ENCODE peak calls at places on chromosomes 13 and 19, in seven cellular contexts. One of them, this sample, is unnamed.

GRCh38 chr13:19713186-19713965 is 69.4 kb downstream of the PSPC1 start:
- DNase-seq in AG09309: peak
- DNase-seq in kidney epithelial cell: peak
- DNase-seq in HFF-Myc: peak
- DNase-seq in activated CD8-positive, alpha-beta T cell treated with anti-CD3 and anti-CD28 coated beads for 36 hours: peak
- DNase-seq in breast epithelium: no peak
- DNase-seq in thoracic aorta: no peak
- DNase-seq in this sample: no peak

GRCh38 chr13:31225180-31225579 is 25.4 kb downstream of the B3GLCT start:
- DNase-seq in thoracic aorta: no peak
- DNase-seq in breast epithelium: no peak
- DNase-seq in HFF-Myc: no peak
- DNase-seq in AG09309: no peak
- DNase-seq in kidney epithelial cell: no peak
- DNase-seq in activated CD8-positive, alpha-beta T cell treated with anti-CD3 and anti-CD28 coated beads for 36 hours: no peak
- DNase-seq in this sample: no peak

GRCh38 chr13:44879452-44880058 is 109.7 kb downstream of the NUFIP1 start:
- DNase-seq in thoracic aorta: no peak
- DNase-seq in kidney epithelial cell: no peak
- DNase-seq in breast epithelium: no peak
- DNase-seq in AG09309: no peak
- DNase-seq in activated CD8-positive, alpha-beta T cell treated with anti-CD3 and anti-CD28 coated beads for 36 hours: peak
- DNase-seq in HFF-Myc: no peak
- DNase-seq in this sample: peak

GRCh38 chr19:17183271-17183757 is 31.8 kb upstream of the USE1 start:
- DNase-seq in AG09309: no peak
- DNase-seq in thoracic aorta: no peak
- DNase-seq in breast epithelium: no peak
- DNase-seq in activated CD8-positive, alpha-beta T cell treated with anti-CD3 and anti-CD28 coated beads for 36 hours: peak
- DNase-seq in kidney epithelial cell: no peak
- DNase-seq in HFF-Myc: no peak
- DNase-seq in this sample: no peak

GRCh38 chr13:79966039-79966438 is 374.9 kb downstream of the SPRY2 start:
- DNase-seq in thoracic aorta: no peak
- DNase-seq in breast epithelium: no peak
- DNase-seq in HFF-Myc: no peak
- DNase-seq in kidney epithelial cell: no peak
- DNase-seq in activated CD8-positive, alpha-beta T cell treated with anti-CD3 and anti-CD28 coated beads for 36 hours: no peak
- DNase-seq in AG09309: no peak
- DNase-seq in this sample: no peak

GRCh38 chr13:75135325-75135825 is 346.6 kb downstream of the TBC1D4 start:
- DNase-seq in activated CD8-positive, alpha-beta T cell treated with anti-CD3 and anti-CD28 coated beads for 36 hours: no peak
- DNase-seq in AG09309: peak
- DNase-seq in thoracic aorta: no peak
- DNase-seq in kidney epithelial cell: peak
- DNase-seq in HFF-Myc: peak
- DNase-seq in breast epithelium: no peak
- DNase-seq in this sample: no peak

GRCh38 chr13:89113744-89114143 is 1442.6 kb downstream of the SLITRK5 start:
- DNase-seq in breast epithelium: no peak
- DNase-seq in AG09309: no peak
- DNase-seq in activated CD8-positive, alpha-beta T cell treated with anti-CD3 and anti-CD28 coated beads for 36 hours: no peak
- DNase-seq in thoracic aorta: no peak
- DNase-seq in HFF-Myc: no peak
- DNase-seq in kidney epithelial cell: no peak
- DNase-seq in this sample: no peak

GRCh38 chr13:31250435-31250834 is 50.7 kb downstream of the B3GLCT start:
- DNase-seq in thoracic aorta: no peak
- DNase-seq in kidney epithelial cell: no peak
- DNase-seq in breast epithelium: no peak
- DNase-seq in AG09309: no peak
- DNase-seq in activated CD8-positive, alpha-beta T cell treated with anti-CD3 and anti-CD28 coated beads for 36 hours: no peak
- DNase-seq in HFF-Myc: no peak
- DNase-seq in this sample: no peak

GRCh38 chr19:46478356-46478986 is 7.1 kb upstream of the PNMA8A start:
- DNase-seq in HFF-Myc: no peak
- DNase-seq in kidney epithelial cell: no peak
- DNase-seq in AG09309: no peak
- DNase-seq in activated CD8-positive, alpha-beta T cell treated with anti-CD3 and anti-CD28 coated beads for 36 hours: peak
- DNase-seq in breast epithelium: no peak
- DNase-seq in thoracic aorta: no peak
- DNase-seq in this sample: no peak

GRCh38 chr19:38360351-38360750 is 14.0 kb upstream of the PSMD8 start:
- DNase-seq in kidney epithelial cell: no peak
- DNase-seq in AG09309: no peak
- DNase-seq in breast epithelium: no peak
- DNase-seq in activated CD8-positive, alpha-beta T cell treated with anti-CD3 and anti-CD28 coated beads for 36 hours: no peak
- DNase-seq in thoracic aorta: no peak
- DNase-seq in HFF-Myc: no peak
- DNase-seq in this sample: no peak

GRCh38 chr19:460877-461609 is at the start of gene SHC2:
- DNase-seq in activated CD8-positive, alpha-beta T cell treated with anti-CD3 and anti-CD28 coated beads for 36 hours: no peak
- DNase-seq in breast epithelium: no peak
- DNase-seq in thoracic aorta: no peak
- DNase-seq in HFF-Myc: no peak
- DNase-seq in AG09309: no peak
- DNase-seq in kidney epithelial cell: no peak
- DNase-seq in this sample: no peak

GRCh38 chr13:36345438-36346221 is 564 bp downstream of the SPART start:
- DNase-seq in thoracic aorta: peak
- DNase-seq in AG09309: peak
- DNase-seq in breast epithelium: peak
- DNase-seq in activated CD8-positive, alpha-beta T cell treated with anti-CD3 and anti-CD28 coated beads for 36 hours: peak
- DNase-seq in HFF-Myc: no peak
- DNase-seq in kidney epithelial cell: peak
- DNase-seq in this sample: peak

GRCh38 chr19:35153701-35154534 is 617 bp upstream of the FXYD5 start:
- DNase-seq in breast epithelium: no peak
- DNase-seq in AG09309: no peak
- DNase-seq in kidney epithelial cell: no peak
- DNase-seq in HFF-Myc: no peak
- DNase-seq in thoracic aorta: no peak
- DNase-seq in activated CD8-positive, alpha-beta T cell treated with anti-CD3 and anti-CD28 coated beads for 36 hours: peak
- DNase-seq in this sample: peak

GRCh38 chr13:106103779-106104178 is 431.7 kb downstream of the EFNB2 start:
- DNase-seq in activated CD8-positive, alpha-beta T cell treated with anti-CD3 and anti-CD28 coated beads for 36 hours: no peak
- DNase-seq in breast epithelium: no peak
- DNase-seq in thoracic aorta: no peak
- DNase-seq in HFF-Myc: no peak
- DNase-seq in AG09309: peak
- DNase-seq in kidney epithelial cell: no peak
- DNase-seq in this sample: no peak

GRCh38 chr19:44820648-44821609 is 12.0 kb downstream of the BCAM start:
- DNase-seq in activated CD8-positive, alpha-beta T cell treated with anti-CD3 and anti-CD28 coated beads for 36 hours: no peak
- DNase-seq in breast epithelium: no peak
- DNase-seq in kidney epithelial cell: no peak
- DNase-seq in HFF-Myc: no peak
- DNase-seq in AG09309: no peak
- DNase-seq in thoracic aorta: peak
- DNase-seq in this sample: no peak
- TF ChIP-seq CTCF in activated CD8-positive, alpha-beta T cell treated with anti-CD3 and anti-CD28 coated beads for 36 hours: no peak
- TF ChIP-seq CTCF in breast epithelium: no peak
- TF ChIP-seq CTCF in kidney epithelial cell: no peak
- TF ChIP-seq CTCF in HFF-Myc: no peak
- TF ChIP-seq CTCF in AG09309: no peak
- TF ChIP-seq CTCF in thoracic aorta: peak
- TF ChIP-seq CTCF in this sample: no peak

GRCh38 chr19:42942187-42942789 is 5.3 kb upstream of the PSG7 start:
- DNase-seq in AG09309: no peak
- DNase-seq in kidney epithelial cell: no peak
- DNase-seq in thoracic aorta: no peak
- DNase-seq in activated CD8-positive, alpha-beta T cell treated with anti-CD3 and anti-CD28 coated beads for 36 hours: peak
- DNase-seq in breast epithelium: no peak
- DNase-seq in HFF-Myc: no peak
- DNase-seq in this sample: no peak
- TF ChIP-seq CTCF in AG09309: peak
- TF ChIP-seq CTCF in kidney epithelial cell: peak
- TF ChIP-seq CTCF in thoracic aorta: no peak
- TF ChIP-seq CTCF in activated CD8-positive, alpha-beta T cell treated with anti-CD3 and anti-CD28 coated beads for 36 hours: peak
- TF ChIP-seq CTCF in breast epithelium: no peak
- TF ChIP-seq CTCF in HFF-Myc: peak
- TF ChIP-seq CTCF in this sample: no peak

GRCh38 chr19:29635963-29636362 is 29.3 kb upstream of the PLEKHF1 start:
- DNase-seq in activated CD8-positive, alpha-beta T cell treated with anti-CD3 and anti-CD28 coated beads for 36 hours: no peak
- DNase-seq in AG09309: no peak
- DNase-seq in kidney epithelial cell: no peak
- DNase-seq in breast epithelium: no peak
- DNase-seq in HFF-Myc: no peak
- DNase-seq in thoracic aorta: no peak
- DNase-seq in this sample: no peak
- TF ChIP-seq CTCF in activated CD8-positive, alpha-beta T cell treated with anti-CD3 and anti-CD28 coated beads for 36 hours: no peak
- TF ChIP-seq CTCF in AG09309: no peak
- TF ChIP-seq CTCF in kidney epithelial cell: no peak
- TF ChIP-seq CTCF in breast epithelium: no peak
- TF ChIP-seq CTCF in HFF-Myc: no peak
- TF ChIP-seq CTCF in thoracic aorta: no peak
- TF ChIP-seq CTCF in this sample: no peak

GRCh38 chr13:33487575-33488243 is 202.2 kb upstream of the STARD13 start:
- DNase-seq in activated CD8-positive, alpha-beta T cell treated with anti-CD3 and anti-CD28 coated beads for 36 hours: no peak
- DNase-seq in HFF-Myc: no peak
- DNase-seq in AG09309: no peak
- DNase-seq in thoracic aorta: no peak
- DNase-seq in breast epithelium: no peak
- DNase-seq in kidney epithelial cell: no peak
- DNase-seq in this sample: peak

GRCh38 chr13:33489563-33489962 is 204.0 kb upstream of the STARD13 start:
- DNase-seq in HFF-Myc: no peak
- DNase-seq in activated CD8-positive, alpha-beta T cell treated with anti-CD3 and anti-CD28 coated beads for 36 hours: no peak
- DNase-seq in kidney epithelial cell: no peak
- DNase-seq in thoracic aorta: no peak
- DNase-seq in AG09309: no peak
- DNase-seq in breast epithelium: no peak
- DNase-seq in this sample: no peak

GRCh38 chr13:33493672-33494365 is 208.3 kb upstream of the STARD13 start:
- DNase-seq in activated CD8-positive, alpha-beta T cell treated with anti-CD3 and anti-CD28 coated beads for 36 hours: no peak
- DNase-seq in HFF-Myc: no peak
- DNase-seq in thoracic aorta: no peak
- DNase-seq in AG09309: no peak
- DNase-seq in kidney epithelial cell: no peak
- DNase-seq in breast epithelium: no peak
- DNase-seq in this sample: no peak

GRCh38 chr13:33494596-33495214 is 209.2 kb upstream of the STARD13 start:
- DNase-seq in kidney epithelial cell: peak
- DNase-seq in HFF-Myc: peak
- DNase-seq in activated CD8-positive, alpha-beta T cell treated with anti-CD3 and anti-CD28 coated beads for 36 hours: peak
- DNase-seq in thoracic aorta: no peak
- DNase-seq in AG09309: no peak
- DNase-seq in breast epithelium: no peak
- DNase-seq in this sample: no peak

GRCh38 chr13:33490461-33491327 is 205.1 kb upstream of the STARD13 start:
- DNase-seq in thoracic aorta: no peak
- DNase-seq in AG09309: no peak
- DNase-seq in breast epithelium: no peak
- DNase-seq in activated CD8-positive, alpha-beta T cell treated with anti-CD3 and anti-CD28 coated beads for 36 hours: no peak
- DNase-seq in kidney epithelial cell: no peak
- DNase-seq in HFF-Myc: no peak
- DNase-seq in this sample: no peak
- TF ChIP-seq CTCF in thoracic aorta: no peak
- TF ChIP-seq CTCF in AG09309: no peak
- TF ChIP-seq CTCF in breast epithelium: no peak
- TF ChIP-seq CTCF in activated CD8-positive, alpha-beta T cell treated with anti-CD3 and anti-CD28 coated beads for 36 hours: no peak
- TF ChIP-seq CTCF in kidney epithelial cell: no peak
- TF ChIP-seq CTCF in HFF-Myc: no peak
- TF ChIP-seq CTCF in this sample: no peak

GRCh38 chr13:111114362-111115050 is 604 bp upstream of the ARHGEF7 start:
- DNase-seq in activated CD8-positive, alpha-beta T cell treated with anti-CD3 and anti-CD28 coated beads for 36 hours: peak
- DNase-seq in HFF-Myc: no peak
- DNase-seq in AG09309: no peak
- DNase-seq in thoracic aorta: peak
- DNase-seq in kidney epithelial cell: no peak
- DNase-seq in breast epithelium: no peak
- DNase-seq in this sample: peak
- TF ChIP-seq CTCF in activated CD8-positive, alpha-beta T cell treated with anti-CD3 and anti-CD28 coated beads for 36 hours: no peak
- TF ChIP-seq CTCF in HFF-Myc: no peak
- TF ChIP-seq CTCF in AG09309: no peak
- TF ChIP-seq CTCF in thoracic aorta: no peak
- TF ChIP-seq CTCF in kidney epithelial cell: no peak
- TF ChIP-seq CTCF in breast epithelium: no peak
- TF ChIP-seq CTCF in this sample: no peak

GRCh38 chr19:41537789-41538188 is 38.2 kb upstream of the CEACAM21 start:
- DNase-seq in thoracic aorta: no peak
- DNase-seq in kidney epithelial cell: no peak
- DNase-seq in breast epithelium: no peak
- DNase-seq in AG09309: no peak
- DNase-seq in activated CD8-positive, alpha-beta T cell treated with anti-CD3 and anti-CD28 coated beads for 36 hours: peak
- DNase-seq in HFF-Myc: no peak
- DNase-seq in this sample: no peak
- TF ChIP-seq CTCF in thoracic aorta: no peak
- TF ChIP-seq CTCF in kidney epithelial cell: peak
- TF ChIP-seq CTCF in breast epithelium: no peak
- TF ChIP-seq CTCF in AG09309: peak
- TF ChIP-seq CTCF in activated CD8-positive, alpha-beta T cell treated with anti-CD3 and anti-CD28 coated beads for 36 hours: peak
- TF ChIP-seq CTCF in HFF-Myc: peak
- TF ChIP-seq CTCF in this sample: no peak